ENCODE peak calls at places on chromosome 22, in nine cellular contexts. Y, Z, L, B, J, V, P, S and U are unnamed samples.

GRCh38 chr22:22720724-22721261 is 76.4 kb downstream of the GGTLC2 start:
- DNase-seq in Y (no peak), Z (no peak), L (no peak), B (no peak), J (no peak), V (peak; percentile 18), P (peak; percentile 62), S (no peak), U (no peak)

GRCh38 chr22:23068832-23069385 is 1.4 kb upstream of the GNAZ start:
- DNase-seq in Y (no peak), Z (no peak), L (no peak), B (no peak), J (no peak), V (no peak), P (no peak), S (no peak), U (no peak)

GRCh38 chr22:50473855-50474671 is 772 bp downstream of the SBF1 start:
- DNase-seq in Y (no peak), Z (no peak), L (no peak), B (peak; percentile 24), J (peak; percentile 81), V (peak; percentile 12), P (no peak), S (no peak), U (peak; percentile 54)

GRCh38 chr22:29314074-29314473 is 1.4 kb downstream of the RASL10A start:
- DNase-seq in Y (no peak), Z (no peak), L (no peak), B (no peak), J (no peak), V (no peak), P (no peak), S (no peak), U (no peak)

GRCh38 chr22:24422078-24422665 is 5.2 kb upstream of the ADORA2A start:
- DNase-seq in Y (no peak), Z (no peak), L (no peak), B (no peak), J (no peak), V (no peak), P (no peak), S (no peak), U (no peak)

GRCh38 chr22:33722817-33723216 is 197.5 kb downstream of the LARGE1 start:
- DNase-seq in Y (no peak), Z (no peak), L (no peak), B (no peak), J (no peak), V (no peak), P (no peak), S (no peak), U (no peak)

GRCh38 chr22:23467721-23468294 is 112.3 kb downstream of the IGLL1 start:
- DNase-seq in Y (no peak), Z (no peak), L (no peak), B (no peak), J (no peak), V (no peak), P (no peak), S (peak; percentile 44), U (no peak)

GRCh38 chr22:20531404-20532181 is 24.2 kb downstream of the MED15 start:
- DNase-seq in Y (peak; percentile 79), Z (peak; percentile 87), L (no peak), B (no peak), J (peak; percentile 78), V (no peak), P (no peak), S (peak; percentile 39), U (peak; percentile 68)

GRCh38 chr22:19524170-19525115 is at the start of gene CLDN5:
- DNase-seq in Y (no peak), Z (no peak), L (no peak), B (no peak), J (peak; percentile 89), V (no peak), P (no peak), S (no peak), U (peak; percentile 82)

GRCh38 chr22:40482391-40482790 is 112.0 kb downstream of the SGSM3 start:
- DNase-seq in Y (no peak), Z (no peak), L (no peak), B (no peak), J (no peak), V (no peak), P (no peak), S (no peak), U (no peak)

GRCh38 chr22:32987081-32987631 is 71.0 kb downstream of the SYN3 start:
- DNase-seq in Y (no peak), Z (no peak), L (no peak), B (no peak), J (no peak), V (no peak), P (no peak), S (no peak), U (peak; percentile 77)

GRCh38 chr22:17943533-17944204 is 80.7 kb downstream of the MICAL3 start:
- DNase-seq in Y (no peak), Z (no peak), L (no peak), B (no peak), J (no peak), V (no peak), P (no peak), S (no peak), U (no peak)
- TF ChIP-seq REST in Y (no peak), Z (no peak), L (no peak), B (no peak), J (no peak), V (no peak), P (no peak), S (no peak), U (no peak)

GRCh38 chr22:41994506-41994905 is 4.1 kb upstream of the WBP2NL start:
- DNase-seq in Y (no peak), Z (no peak), L (no peak), B (no peak), J (no peak), V (no peak), P (no peak), S (no peak), U (no peak)
- TF ChIP-seq REST in Y (no peak), Z (no peak), L (no peak), B (no peak), J (no peak), V (no peak), P (no peak), S (no peak), U (no peak)

DNA sequence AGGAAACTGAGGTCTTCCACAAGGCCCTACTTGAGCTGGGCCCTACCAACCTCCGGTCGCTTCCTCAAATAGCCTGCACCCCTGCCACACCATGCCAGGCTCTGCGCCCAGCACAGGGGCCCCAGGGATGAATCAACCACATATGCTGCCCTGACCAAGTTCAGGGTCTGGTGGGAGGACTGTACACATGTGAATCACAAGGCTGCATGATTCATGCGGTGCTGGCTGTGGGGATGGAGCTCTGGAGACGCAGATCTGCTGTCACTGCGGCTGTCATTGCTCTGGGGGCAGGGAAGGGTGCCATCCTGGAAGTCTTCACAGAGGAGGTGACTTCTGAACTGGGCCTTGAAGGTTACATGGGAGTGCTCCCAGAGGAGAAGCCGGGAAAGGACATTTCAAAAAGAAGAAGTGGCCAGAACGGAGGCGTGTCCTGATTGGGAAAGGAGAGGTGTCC is 21.5 kb downstream of the CYTH4 start:
- DNase-seq in Y (peak; percentile 42), Z (peak; percentile 67), L (peak; percentile 75), B (peak; percentile 60), J (no peak), V (peak; percentile 89), P (no peak), S (peak; percentile 32), U (no peak)
- TF ChIP-seq REST in Y (no peak), Z (no peak), L (no peak), B (no peak), J (no peak), V (no peak), P (no peak), S (no peak), U (no peak)

GRCh38 chr22:30372915-30373314 is 14.3 kb downstream of the RNF215 start:
- DNase-seq in Y (no peak), Z (no peak), L (no peak), B (no peak), J (no peak), V (peak; percentile 90), P (no peak), S (no peak), U (no peak)

GRCh38 chr22:30368420-30368819 is 11.6 kb downstream of the CCDC157 start:
- DNase-seq in Y (no peak), Z (no peak), L (no peak), B (no peak), J (no peak), V (no peak), P (no peak), S (no peak), U (no peak)

GRCh38 chr22:30371321-30371720 is 14.5 kb downstream of the CCDC157 start:
- DNase-seq in Y (no peak), Z (no peak), L (no peak), B (no peak), J (no peak), V (no peak), P (no peak), S (no peak), U (no peak)

GRCh38 chr22:30371981-30372380 is 15.2 kb downstream of the CCDC157 start:
- DNase-seq in Y (no peak), Z (no peak), L (no peak), B (no peak), J (no peak), V (no peak), P (no peak), S (no peak), U (peak; percentile 32)

GRCh38 chr22:30370681-30371080 is 13.9 kb downstream of the CCDC157 start:
- DNase-seq in Y (no peak), Z (no peak), L (no peak), B (no peak), J (peak; percentile 55), V (no peak), P (no peak), S (no peak), U (no peak)
- TF ChIP-seq REST in Y (no peak), Z (no peak), L (no peak), B (no peak), J (no peak), V (no peak), P (no peak), S (no peak), U (no peak)

GRCh38 chr22:43946391-43946680 is 8.9 kb upstream of the SAMM50 start:
- DNase-seq in Y (no peak), Z (peak; percentile 26), L (no peak), B (peak; percentile 31), J (peak; percentile 51), V (peak; percentile 10), P (no peak), S (no peak), U (no peak)
- TF ChIP-seq REST in Y (no peak), Z (no peak), L (no peak), B (no peak), J (no peak), V (no peak), P (no peak), S (no peak), U (no peak)